ENCODE peak calls at places on chromosomes 6 and 20, in six cellular contexts. O, Z, B, W, J and K are unnamed samples.

GRCh38 chr20:50027611-50028105 is 44.9 kb downstream of the SNAI1 start:
- DNase-seq in J (no peak), Z (peak; percentile 85), B (peak; percentile 90), W (peak; percentile 78), O (peak; percentile 25), K (peak; percentile 84)

GRCh38 chr6:105432797-105433196 is 29.9 kb upstream of the PREP start:
- DNase-seq in B (peak; percentile 94), O (no peak), Z (peak; percentile 71), J (no peak), W (peak; percentile 31), K (peak; percentile 87)

GRCh38 chr6:134168580-134169223 is 116.3 kb upstream of the SLC2A12 start:
- DNase-seq in W (no peak), O (no peak), J (no peak), B (peak; percentile 24), Z (peak; percentile 27), K (peak; percentile 47)

GRCh38 chr6:219641-220198 is 72.6 kb upstream of the DUSP22 start:
- DNase-seq in B (peak; percentile 11), W (peak; percentile 3), J (peak; percentile 86), Z (peak; percentile 62), O (peak; percentile 45), K (peak; percentile 50)

GRCh38 chr6:41504526-41505021 is 41.6 kb upstream of the FOXP4 start:
- DNase-seq in Z (peak; percentile 42), B (no peak), O (no peak), W (no peak), J (no peak), K (peak; percentile 69)

GRCh38 chr6:119348308-119349040 is 1.1 kb downstream of the MAN1A1 start:
- DNase-seq in B (no peak), Z (no peak), J (peak; percentile 51), W (peak; percentile 20), O (peak; percentile 48), K (peak; percentile 50)

GRCh38 chr20:47336013-47336754 is 20.3 kb downstream of the ZMYND8 start:
- DNase-seq in Z (peak; percentile 84), J (no peak), B (peak; percentile 87), O (peak; percentile 56), W (no peak), K (no peak)

GRCh38 chr6:1139155-1139890 is 172.6 kb upstream of the FOXQ1 start:
- DNase-seq in O (no peak), J (no peak), Z (no peak), B (no peak), W (no peak), K (no peak)

GRCh38 chr6:9487128-9487527 is 927.7 kb downstream of the TFAP2A start:
- DNase-seq in B (no peak), O (no peak), W (no peak), Z (peak; percentile 15), J (no peak), K (no peak)

GRCh38 chr20:32056708-32057491 is 4.9 kb downstream of the HCK start:
- DNase-seq in W (no peak), J (no peak), Z (no peak), O (no peak), B (no peak), K (no peak)

GRCh38 chr6:71822626-71823025 is 63.7 kb upstream of the RIMS1 start:
- DNase-seq in Z (no peak), B (peak; percentile 12), W (no peak), O (no peak), J (no peak), K (no peak)

GRCh38 chr20:33832113-33832853 is 21.1 kb downstream of the CHMP4B start:
- DNase-seq in W (no peak), J (no peak), O (peak; percentile 88), B (peak; percentile 15), Z (no peak), K (peak; percentile 40)

GRCh38 chr20:45355209-45355608 is 7.0 kb upstream of the SDC4 start:
- DNase-seq in Z (peak; percentile 84), W (no peak), J (no peak), B (peak; percentile 61), O (no peak), K (peak; percentile 82)

GRCh38 chr20:7859371-7859802 is 80.9 kb downstream of the HAO1 start:
- DNase-seq in W (no peak), J (no peak), B (peak; percentile 69), O (no peak), Z (peak; percentile 80), K (peak; percentile 81)
- TF ChIP-seq CTCF in W (peak; percentile 76), J (peak; percentile 44), B (peak; percentile 85), O (peak; percentile 40), Z (peak; percentile 81), K (peak; percentile 72)

GRCh38 chr6:146429831-146430230 is 113.8 kb upstream of the RAB32 start:
- DNase-seq in Z (no peak), J (no peak), W (no peak), O (no peak), B (no peak), K (no peak)

GRCh38 chr6:146433881-146434741 is 109.5 kb upstream of the RAB32 start:
- DNase-seq in W (no peak), Z (peak; percentile 8), O (no peak), B (peak; percentile 6), J (peak; percentile 50), K (peak; percentile 16)

DNA sequence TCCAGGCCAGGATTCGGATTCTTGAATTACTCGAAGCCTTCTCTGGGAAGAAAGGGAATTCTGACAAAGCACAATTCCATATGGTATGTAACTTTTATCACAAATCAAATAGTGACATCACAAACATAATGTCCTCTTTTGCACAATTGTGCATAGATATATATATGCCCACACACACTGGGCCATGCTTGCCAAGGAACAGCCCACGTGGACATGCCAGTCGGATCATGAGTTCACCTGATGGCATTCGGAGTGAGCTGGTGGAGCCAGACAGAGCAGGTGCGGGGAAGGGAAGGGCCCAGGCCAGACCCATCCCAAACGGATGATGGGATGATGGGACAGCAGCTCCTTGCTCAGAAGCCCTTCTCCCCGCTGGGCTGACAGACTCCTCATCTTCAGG is 108.6 kb upstream of the RAB32 start:
- DNase-seq in W (no peak), O (no peak), B (no peak), Z (no peak), J (no peak), K (no peak)
- H3K4me3 ChIP-seq in W (no peak overlapping the region), O (peak overlapping the region; percentile 43), B (no peak overlapping the region), Z (no peak overlapping the region), J (peak overlapping the region; percentile 46), K (no peak overlapping the region)

DNA sequence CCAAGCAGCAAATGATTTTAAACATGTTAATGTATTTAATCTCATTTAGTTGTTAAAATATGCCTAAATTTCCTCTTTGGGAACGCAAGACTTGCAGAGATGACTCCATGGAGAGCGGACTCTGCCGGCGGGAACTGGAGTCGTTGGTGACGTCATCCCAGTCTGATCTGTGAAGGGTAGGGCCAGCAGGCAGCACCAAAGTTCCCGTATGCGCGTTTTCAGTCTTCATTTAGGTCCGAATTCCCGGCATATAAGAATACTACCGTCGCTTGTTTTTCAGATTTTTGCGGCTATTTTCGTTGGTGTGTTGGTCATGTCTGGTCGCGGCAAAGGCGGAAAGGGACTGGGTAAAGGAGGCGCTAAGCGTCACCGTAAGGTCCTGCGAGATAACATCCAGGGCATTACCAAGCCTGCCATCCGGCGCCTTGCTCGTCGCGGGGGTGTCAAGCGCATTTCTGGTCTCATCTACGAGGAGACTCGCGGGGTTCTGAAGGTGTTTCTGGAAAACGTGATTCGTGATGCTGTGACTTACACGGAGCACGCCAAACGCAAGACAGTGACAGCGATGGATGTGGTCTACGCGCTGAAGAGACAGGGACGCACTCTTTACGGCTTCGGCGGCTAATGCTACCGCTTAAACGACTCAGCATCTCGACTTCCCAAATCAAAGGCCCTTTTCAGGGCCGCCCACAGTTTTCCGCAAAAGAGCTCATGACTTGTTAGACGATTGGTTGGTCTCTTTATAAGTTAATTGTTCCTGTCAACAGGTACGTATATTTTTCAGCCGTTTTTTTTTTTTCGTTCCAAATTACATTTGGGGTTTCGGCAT is 117.3 kb downstream of the HFE start:
- DNase-seq in J (peak; percentile 90), B (peak; percentile 99), O (peak; percentile 95), W (peak; percentile 91), Z (peak; percentile 100), K (peak; percentile 100)
- TF ChIP-seq CTCF in J (peak; percentile 42), B (peak; percentile 49), O (peak; percentile 55), W (peak; percentile 20), Z (peak; percentile 25), K (peak; percentile 50)

DNA sequence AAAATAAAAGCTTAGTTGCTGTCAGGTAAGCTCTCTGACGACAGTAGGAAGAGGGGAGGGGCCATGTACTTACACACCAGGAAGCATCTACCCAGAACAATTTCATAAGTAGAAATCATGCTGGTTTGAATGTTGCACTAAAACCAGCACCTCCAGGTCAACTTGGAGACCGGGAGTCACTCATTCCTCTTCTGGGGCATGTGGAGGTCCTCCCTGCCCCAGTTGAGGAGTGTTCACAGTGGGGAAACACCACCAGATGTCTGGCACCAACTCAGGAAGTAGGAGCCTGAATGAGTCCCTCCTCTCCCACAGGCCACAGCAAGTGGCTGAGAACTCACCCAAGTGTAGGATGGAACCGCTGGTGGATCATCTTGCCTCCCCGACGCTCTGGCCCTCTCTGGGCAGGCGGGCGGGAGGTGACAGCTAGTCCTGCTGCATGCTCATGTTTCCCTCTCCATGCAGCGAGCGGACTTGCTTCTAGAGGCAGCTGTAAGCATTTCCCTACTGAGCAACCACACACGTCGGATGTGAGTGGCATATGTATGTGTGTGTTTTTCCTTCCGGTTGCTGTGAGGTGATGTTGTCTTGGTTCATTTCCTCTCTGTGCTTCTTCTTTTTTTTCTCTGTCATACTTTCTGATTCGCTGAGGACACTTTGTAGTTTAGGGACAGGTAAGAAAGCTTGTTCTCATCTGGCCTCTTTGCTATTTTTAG is 149.5 kb upstream of the NEDD9 start:
- DNase-seq in O (peak; percentile 62), B (no peak), J (peak; percentile 64), Z (no peak), W (no peak), K (no peak)
- H3K4me3 ChIP-seq in O (peak overlapping the region; percentile 4), B (no peak overlapping the region), J (peak overlapping the region; percentile 47), Z (no peak overlapping the region), W (no peak overlapping the region), K (no peak overlapping the region)

GRCh38 chr6:44535446-44535845 is 147.9 kb downstream of the CDC5L start:
- DNase-seq in J (no peak), B (no peak), W (no peak), Z (no peak), O (no peak), K (no peak)

GRCh38 chr6:44534291-44534690 is 146.8 kb downstream of the CDC5L start:
- DNase-seq in O (no peak), J (no peak), Z (no peak), B (no peak), W (no peak), K (no peak)

GRCh38 chr6:44538131-44538835 is 150.8 kb downstream of the CDC5L start:
- DNase-seq in Z (no peak), B (no peak), O (no peak), J (no peak), W (no peak), K (no peak)

GRCh38 chr6:44537306-44538049 is 150.0 kb downstream of the CDC5L start:
- DNase-seq in B (no peak), W (no peak), O (no peak), Z (no peak), J (no peak), K (no peak)

DNA sequence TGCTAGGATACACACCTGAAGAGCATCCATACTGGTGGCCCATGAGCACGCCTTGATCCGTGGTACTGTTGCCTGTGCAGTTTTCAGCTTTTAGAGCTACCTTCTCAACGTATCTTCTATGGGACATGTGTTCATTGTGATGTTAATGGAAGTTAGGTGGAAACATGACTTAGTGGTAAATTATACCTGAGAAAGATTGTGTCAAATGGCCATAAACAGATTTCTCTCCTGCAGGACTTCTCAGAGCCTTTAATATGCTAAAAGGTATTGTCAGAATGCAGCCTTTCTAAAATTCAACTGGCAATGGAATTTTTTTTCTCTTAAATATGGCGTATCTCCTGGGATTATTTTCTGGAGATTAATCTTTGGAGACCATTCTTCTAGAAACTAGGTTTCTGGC is 148.5 kb downstream of the CDC5L start:
- DNase-seq in O (no peak), B (no peak), W (no peak), Z (no peak), J (no peak), K (no peak)
- TF ChIP-seq CTCF in O (no peak), B (no peak), W (no peak), Z (no peak), J (no peak), K (no peak)